ENCODE peak calls at places on chromosomes 11 and 22, in ten cellular contexts. R, U, T, W, K, Y, F, E, D and S are unnamed samples.

GRCh38 chr11:2296913-2297622 is 4.7 kb downstream of the C11orf21 start:
- DNase-seq in R (peak), U (no peak), T (no peak), W (no peak), K (no peak), Y (no peak), F (no peak), E (no peak), D (peak), S (no peak)

GRCh38 chr22:46604306-46604690 is 15.9 kb upstream of the GRAMD4 start:
- DNase-seq in R (no peak), U (no peak), T (no peak), W (no peak), K (no peak), Y (no peak), F (no peak), E (peak), D (peak), S (no peak)

GRCh38 chr22:19478466-19479357 is at the start of gene UFD1:
- DNase-seq in R (peak), U (no peak), T (peak), W (peak), K (peak), Y (peak), F (peak), E (peak), D (peak), S (peak)

GRCh38 chr11:2193099-2193886 is 21.7 kb upstream of the TH start:
- DNase-seq in R (no peak), U (no peak), T (no peak), W (no peak), K (no peak), Y (no peak), F (no peak), E (no peak), D (no peak), S (no peak)

GRCh38 chr11:129785383-129786111 is 30.1 kb upstream of the TMEM45B start:
- DNase-seq in R (no peak), U (no peak), T (no peak), W (no peak), K (no peak), Y (no peak), F (peak), E (no peak), D (no peak), S (peak)

GRCh38 chr11:106344392-106344791 is 266.9 kb downstream of the AASDHPPT start:
- DNase-seq in R (no peak), U (no peak), T (no peak), W (no peak), K (no peak), Y (no peak), F (no peak), E (no peak), D (no peak), S (no peak)

GRCh38 chr11:36060926-36061325 is 117.1 kb downstream of the LDLRAD3 start:
- DNase-seq in R (no peak), U (no peak), T (no peak), W (no peak), K (no peak), Y (no peak), F (no peak), E (no peak), D (no peak), S (no peak)

GRCh38 chr11:45948341-45948740 is 25.9 kb downstream of the LARGE2 start:
- DNase-seq in R (no peak), U (no peak), T (no peak), W (no peak), K (peak), Y (no peak), F (no peak), E (peak), D (no peak), S (peak)

GRCh38 chr22:39292561-39293074 is 26.8 kb downstream of the RPL3 start:
- DNase-seq in R (peak), U (no peak), T (no peak), W (no peak), K (no peak), Y (no peak), F (peak), E (peak), D (no peak), S (peak)

GRCh38 chr11:70610561-70610960 is 212.2 kb downstream of the CTTN start:
- DNase-seq in R (no peak), U (no peak), T (no peak), W (no peak), K (no peak), Y (no peak), F (no peak), E (peak), D (no peak), S (no peak)

GRCh38 chr11:14118047-14118446 is 155.5 kb downstream of the SPON1 start:
- DNase-seq in R (no peak), U (peak), T (no peak), W (no peak), K (no peak), Y (no peak), F (peak), E (no peak), D (no peak), S (no peak)

GRCh38 chr11:17781626-17782025 is 47.0 kb downstream of the KCNC1 start:
- DNase-seq in R (no peak), U (no peak), T (no peak), W (no peak), K (no peak), Y (no peak), F (no peak), E (no peak), D (no peak), S (no peak)

GRCh38 chr11:48045536-48045935 is 65.2 kb downstream of the PTPRJ start:
- DNase-seq in R (no peak), U (no peak), T (no peak), W (no peak), K (no peak), Y (no peak), F (no peak), E (no peak), D (no peak), S (no peak)

GRCh38 chr11:77669848-77670511 is 32.4 kb upstream of the CLNS1A start:
- DNase-seq in R (no peak), U (no peak), T (no peak), W (no peak), K (no peak), Y (no peak), F (no peak), E (no peak), D (no peak), S (no peak)

GRCh38 chr22:20588843-20589581 is 81.6 kb downstream of the MED15 start:
- DNase-seq in R (no peak), U (no peak), T (no peak), W (no peak), K (no peak), Y (no peak), F (no peak), E (no peak), D (no peak), S (no peak)

GRCh38 chr11:66414120-66414934 is 6.5 kb upstream of the NPAS4 start:
- DNase-seq in R (no peak), U (no peak), T (no peak), W (no peak), K (no peak), Y (no peak), F (no peak), E (no peak), D (no peak), S (no peak)

GRCh38 chr11:117842131-117842941 is 17.8 kb upstream of the FXYD2 start:
- DNase-seq in R (peak), U (no peak), T (no peak), W (no peak), K (no peak), Y (no peak), F (no peak), E (no peak), D (no peak), S (no peak)

GRCh38 chr22:24432059-24432853 is 4.9 kb downstream of the ADORA2A start:
- DNase-seq in R (peak), U (no peak), T (no peak), W (peak), K (no peak), Y (no peak), F (no peak), E (peak), D (peak), S (peak)

GRCh38 chr11:76623171-76623883 is 47.2 kb downstream of the LRRC32 start:
- DNase-seq in R (peak), U (no peak), T (no peak), W (no peak), K (no peak), Y (no peak), F (no peak), E (no peak), D (no peak), S (no peak)

GRCh38 chr22:22123118-22123959 is 121.2 kb upstream of the VPREB1 start:
- DNase-seq in R (no peak), U (no peak), T (no peak), W (no peak), K (no peak), Y (no peak), F (no peak), E (no peak), D (no peak), S (no peak)

GRCh38 chr11:96015911-96016565 is 92.1 kb upstream of the MTMR2 start:
- DNase-seq in R (no peak), U (no peak), T (no peak), W (no peak), K (no peak), Y (no peak), F (no peak), E (no peak), D (peak), S (no peak)

GRCh38 chr11:27234043-27234668 is 128.9 kb downstream of the CCDC34 start:
- DNase-seq in R (peak), U (no peak), T (no peak), W (no peak), K (no peak), Y (no peak), F (peak), E (no peak), D (no peak), S (no peak)

GRCh38 chr11:78188012-78188808 is at the start of gene KCTD21:
- DNase-seq in R (peak), U (peak), T (peak), W (peak), K (peak), Y (peak), F (peak), E (peak), D (peak), S (peak)

GRCh38 chr22:23107487-23108323 is 34.1 kb downstream of the RSPH14 start:
- DNase-seq in R (no peak), U (no peak), T (no peak), W (peak), K (no peak), Y (no peak), F (no peak), E (no peak), D (no peak), S (no peak)

GRCh38 chr11:72721689-72722049 is 30.5 kb downstream of the ARAP1 start:
- DNase-seq in R (no peak), U (no peak), T (no peak), W (no peak), K (no peak), Y (no peak), F (no peak), E (no peak), D (peak), S (no peak)

GRCh38 chr11:36510567-36511020 is 522 bp upstream of the TRAF6 start:
- DNase-seq in R (no peak), U (no peak), T (no peak), W (no peak), K (no peak), Y (no peak), F (no peak), E (no peak), D (no peak), S (no peak)

GRCh38 chr11:76665921-76666351 is 4.6 kb downstream of the LRRC32 start:
- DNase-seq in R (no peak), U (no peak), T (no peak), W (no peak), K (no peak), Y (no peak), F (no peak), E (no peak), D (no peak), S (no peak)

GRCh38 chr22:50548046-50548912 is 2.6 kb downstream of the KLHDC7B start:
- DNase-seq in R (no peak), U (no peak), T (no peak), W (no peak), K (no peak), Y (no peak), F (no peak), E (no peak), D (peak), S (no peak)

GRCh38 chr11:75078233-75078632 is 18.4 kb downstream of the OR2AT4 start:
- DNase-seq in R (no peak), U (no peak), T (no peak), W (no peak), K (no peak), Y (no peak), F (no peak), E (no peak), D (no peak), S (no peak)

GRCh38 chr11:116509566-116509965 is 263.2 kb downstream of the BUD13 start:
- DNase-seq in R (no peak), U (no peak), T (no peak), W (no peak), K (no peak), Y (no peak), F (no peak), E (no peak), D (no peak), S (no peak)

GRCh38 chr11:73383249-73384126 is 7.3 kb downstream of the RELT start:
- DNase-seq in R (no peak), U (no peak), T (no peak), W (no peak), K (peak), Y (no peak), F (no peak), E (peak), D (no peak), S (peak)

GRCh38 chr11:61334434-61335354 is 1.7 kb downstream of the TKFC start:
- DNase-seq in R (no peak), U (no peak), T (no peak), W (no peak), K (no peak), Y (no peak), F (no peak), E (no peak), D (peak), S (no peak)

GRCh38 chr11:61760946-61761345 is 8.5 kb downstream of the MYRF start:
- DNase-seq in R (no peak), U (no peak), T (no peak), W (no peak), K (peak), Y (no peak), F (no peak), E (peak), D (no peak), S (peak)

GRCh38 chr11:35752115-35752514 is 89.5 kb downstream of the TRIM44 start:
- DNase-seq in R (no peak), U (no peak), T (no peak), W (no peak), K (no peak), Y (no peak), F (no peak), E (no peak), D (no peak), S (no peak)

GRCh38 chr11:369336-370018 is at the start of gene B4GALNT4:
- DNase-seq in R (no peak), U (no peak), T (no peak), W (no peak), K (peak), Y (no peak), F (no peak), E (peak), D (peak), S (peak)

GRCh38 chr11:35338928-35339327 is 80.4 kb downstream of the SLC1A2 start:
- DNase-seq in R (no peak), U (no peak), T (no peak), W (no peak), K (no peak), Y (no peak), F (no peak), E (no peak), D (no peak), S (no peak)